ENCODE peak calls at places on chromosome 17, in ten cellular contexts. One of them, this sample, is unnamed.

GRCh38 chr17:76414334-76415295 is 30.2 kb downstream of the SPHK1 start:
- DNase-seq in fibroblast of the conjunctiva: peak
- DNase-seq in ELF-1: peak
- DNase-seq in H4: no peak
- DNase-seq in fibroblast of lung: peak
- DNase-seq in activated T-cell treated with anti-CD3 and anti-CD28 coated beads for 1 hour: no peak
- DNase-seq in stomach: peak
- DNase-seq in omental fat pad: no peak
- DNase-seq in NCI-H1105 treated with DMSO at 0.1 percent for 48 hours: peak
- DNase-seq in T-helper 9 cell: no peak
- DNase-seq in this sample: peak

GRCh38 chr17:13572581-13572980 is 29.1 kb downstream of the HS3ST3A1 start:
- DNase-seq in omental fat pad: no peak
- DNase-seq in activated T-cell treated with anti-CD3 and anti-CD28 coated beads for 1 hour: no peak
- DNase-seq in stomach: no peak
- DNase-seq in NCI-H1105 treated with DMSO at 0.1 percent for 48 hours: no peak
- DNase-seq in fibroblast of lung: no peak
- DNase-seq in fibroblast of the conjunctiva: no peak
- DNase-seq in T-helper 9 cell: no peak
- DNase-seq in ELF-1: no peak
- DNase-seq in H4: no peak
- DNase-seq in this sample: no peak

GRCh38 chr17:38908676-38909181 is 16.7 kb upstream of the LASP1NB start:
- DNase-seq in stomach: no peak
- DNase-seq in NCI-H1105 treated with DMSO at 0.1 percent for 48 hours: no peak
- DNase-seq in fibroblast of lung: no peak
- DNase-seq in H4: no peak
- DNase-seq in activated T-cell treated with anti-CD3 and anti-CD28 coated beads for 1 hour: no peak
- DNase-seq in omental fat pad: no peak
- DNase-seq in ELF-1: peak
- DNase-seq in fibroblast of the conjunctiva: no peak
- DNase-seq in T-helper 9 cell: no peak
- DNase-seq in this sample: no peak

GRCh38 chr17:39517224-39517623 is 55.9 kb downstream of the CDK12 start:
- DNase-seq in H4: no peak
- DNase-seq in omental fat pad: no peak
- DNase-seq in stomach: no peak
- DNase-seq in ELF-1: no peak
- DNase-seq in activated T-cell treated with anti-CD3 and anti-CD28 coated beads for 1 hour: no peak
- DNase-seq in NCI-H1105 treated with DMSO at 0.1 percent for 48 hours: no peak
- DNase-seq in fibroblast of the conjunctiva: no peak
- DNase-seq in fibroblast of lung: peak
- DNase-seq in T-helper 9 cell: no peak
- DNase-seq in this sample: no peak

GRCh38 chr17:45791041-45791582 is 7.0 kb downstream of the CRHR1 start:
- DNase-seq in NCI-H1105 treated with DMSO at 0.1 percent for 48 hours: peak
- DNase-seq in activated T-cell treated with anti-CD3 and anti-CD28 coated beads for 1 hour: no peak
- DNase-seq in stomach: no peak
- DNase-seq in fibroblast of lung: no peak
- DNase-seq in ELF-1: no peak
- DNase-seq in H4: no peak
- DNase-seq in omental fat pad: no peak
- DNase-seq in T-helper 9 cell: no peak
- DNase-seq in fibroblast of the conjunctiva: no peak
- DNase-seq in this sample: no peak

GRCh38 chr17:48037924-48038323 is 327 bp upstream of the COPZ2 start:
- DNase-seq in omental fat pad: no peak
- DNase-seq in ELF-1: no peak
- DNase-seq in fibroblast of the conjunctiva: no peak
- DNase-seq in NCI-H1105 treated with DMSO at 0.1 percent for 48 hours: no peak
- DNase-seq in stomach: no peak
- DNase-seq in T-helper 9 cell: no peak
- DNase-seq in H4: no peak
- DNase-seq in activated T-cell treated with anti-CD3 and anti-CD28 coated beads for 1 hour: no peak
- DNase-seq in fibroblast of lung: no peak
- DNase-seq in this sample: no peak

GRCh38 chr17:64145751-64146417 is 15.9 kb upstream of the ERN1 start:
- DNase-seq in H4: peak
- DNase-seq in NCI-H1105 treated with DMSO at 0.1 percent for 48 hours: peak
- DNase-seq in omental fat pad: peak
- DNase-seq in fibroblast of lung: peak
- DNase-seq in ELF-1: peak
- DNase-seq in fibroblast of the conjunctiva: peak
- DNase-seq in stomach: peak
- DNase-seq in activated T-cell treated with anti-CD3 and anti-CD28 coated beads for 1 hour: peak
- DNase-seq in T-helper 9 cell: peak
- DNase-seq in this sample: peak

GRCh38 chr17:58204796-58205195 is 12.3 kb downstream of the EPX start:
- DNase-seq in omental fat pad: no peak
- DNase-seq in activated T-cell treated with anti-CD3 and anti-CD28 coated beads for 1 hour: no peak
- DNase-seq in fibroblast of the conjunctiva: no peak
- DNase-seq in T-helper 9 cell: no peak
- DNase-seq in ELF-1: no peak
- DNase-seq in H4: no peak
- DNase-seq in stomach: no peak
- DNase-seq in NCI-H1105 treated with DMSO at 0.1 percent for 48 hours: no peak
- DNase-seq in fibroblast of lung: peak
- DNase-seq in this sample: no peak

GRCh38 chr17:59914274-59914854 is 21.4 kb downstream of the RPS6KB1 start:
- DNase-seq in fibroblast of the conjunctiva: peak
- DNase-seq in fibroblast of lung: peak
- DNase-seq in omental fat pad: no peak
- DNase-seq in ELF-1: no peak
- DNase-seq in H4: peak
- DNase-seq in T-helper 9 cell: no peak
- DNase-seq in activated T-cell treated with anti-CD3 and anti-CD28 coated beads for 1 hour: no peak
- DNase-seq in NCI-H1105 treated with DMSO at 0.1 percent for 48 hours: peak
- DNase-seq in stomach: no peak
- DNase-seq in this sample: no peak

GRCh38 chr17:28675980-28676379 is 14.0 kb downstream of the SUPT6H start:
- DNase-seq in fibroblast of the conjunctiva: no peak
- DNase-seq in stomach: no peak
- DNase-seq in fibroblast of lung: no peak
- DNase-seq in T-helper 9 cell: no peak
- DNase-seq in ELF-1: peak
- DNase-seq in omental fat pad: no peak
- DNase-seq in H4: no peak
- DNase-seq in NCI-H1105 treated with DMSO at 0.1 percent for 48 hours: peak
- DNase-seq in activated T-cell treated with anti-CD3 and anti-CD28 coated beads for 1 hour: no peak
- DNase-seq in this sample: no peak

GRCh38 chr17:38657824-38658740 is 16.7 kb downstream of the EPOP start:
- DNase-seq in fibroblast of lung: no peak
- DNase-seq in stomach: no peak
- DNase-seq in T-helper 9 cell: no peak
- DNase-seq in NCI-H1105 treated with DMSO at 0.1 percent for 48 hours: no peak
- DNase-seq in fibroblast of the conjunctiva: no peak
- DNase-seq in H4: no peak
- DNase-seq in ELF-1: no peak
- DNase-seq in omental fat pad: no peak
- DNase-seq in activated T-cell treated with anti-CD3 and anti-CD28 coated beads for 1 hour: no peak
- DNase-seq in this sample: no peak